ENCODE peak calls at places on chromosomes 3 and 15, in six cellular contexts. I is T-helper 1 cell, A is B cell, M is ascending aorta, B is brain microvascular endothelial cell, U is naive B cell. O is an unnamed sample.

GRCh38 chr3:72161870-72162617 is 377.1 kb upstream of the PROK2 start:
- DNase-seq in B (no peak), A (no peak), U (no peak), M (no peak), I (no peak), O (no peak)

GRCh38 chr3:46261926-46262594 is 19.8 kb downstream of the CCR3 start:
- DNase-seq in M (no peak), I (no peak), U (no peak), B (no peak), A (no peak), O (no peak)

GRCh38 chr15:35466476-35466875 is 79.5 kb downstream of the DPH6 start:
- DNase-seq in B (no peak), I (no peak), A (no peak), M (no peak), U (no peak), O (no peak)

GRCh38 chr3:127161236-127161635 is 31.7 kb upstream of the PRR23E start:
- DNase-seq in M (no peak), B (no peak), U (no peak), I (no peak), A (no peak), O (no peak)

GRCh38 chr3:33779751-33780150 is 18.7 kb upstream of the PDCD6IP start:
- DNase-seq in B (no peak), I (no peak), U (no peak), M (no peak), A (no peak), O (no peak)

GRCh38 chr3:13282528-13282985 is 137.6 kb downstream of the NUP210 start:
- DNase-seq in U (no peak), A (no peak), M (no peak), I (no peak), B (no peak), O (no peak)

GRCh38 chr15:36632196-36632595 is 52.8 kb downstream of the CDIN1 start:
- DNase-seq in I (no peak), M (no peak), U (no peak), B (peak), A (no peak), O (no peak)

GRCh38 chr15:90957105-90957790 is 2.6 kb downstream of the RCCD1 start:
- DNase-seq in U (no peak), M (no peak), B (peak), A (no peak), I (no peak), O (no peak)

GRCh38 chr3:194631696-194632095 is 1.5 kb downstream of the TMEM44 start:
- DNase-seq in I (no peak), M (no peak), U (no peak), A (no peak), B (no peak), O (no peak)

GRCh38 chr15:92394327-92395175 is 870 bp downstream of the ST8SIA2 start:
- DNase-seq in B (no peak), U (no peak), A (no peak), M (no peak), I (no peak), O (no peak)

GRCh38 chr3:126064627-126065258 is 19.2 kb downstream of the SLC41A3 start:
- DNase-seq in U (no peak), I (no peak), A (no peak), M (no peak), B (no peak), O (no peak)

GRCh38 chr3:48747703-48748102 is 30.7 kb upstream of the IP6K2 start:
- DNase-seq in B (no peak), M (no peak), I (no peak), A (no peak), U (no peak), O (no peak)

GRCh38 chr3:149454746-149455145 is 19.8 kb upstream of the TM4SF4 start:
- DNase-seq in U (no peak), I (no peak), M (no peak), B (no peak), A (no peak), O (no peak)

GRCh38 chr3:112813016-112813415 is 33.6 kb downstream of the CD200R1L start:
- DNase-seq in A (no peak), M (no peak), B (no peak), U (no peak), I (no peak), O (no peak)

GRCh38 chr15:67164811-67165652 is 89.4 kb downstream of the AAGAB start:
- DNase-seq in A (no peak), U (no peak), I (no peak), B (peak), M (no peak), O (no peak)

GRCh38 chr15:48358229-48358641 is 27.0 kb downstream of the DUT start:
- DNase-seq in B (no peak), M (no peak), U (no peak), A (no peak), I (no peak), O (no peak)

GRCh38 chr3:124569761-124570160 is 160.5 kb upstream of the UMPS start:
- DNase-seq in B (no peak), U (no peak), A (no peak), I (no peak), M (no peak), O (no peak)